ENCODE peak calls at places on chromosomes 13 and 19, in four cellular contexts. One of them, this sample, is unnamed.

GRCh38 chr13:49976314-49977258 is 20.3 kb upstream of the TRIM13 start:
- DNase-seq in K562: peak
- DNase-seq in GM12878: peak
- DNase-seq in GM23338: peak
- DNase-seq in this sample: peak

GRCh38 chr13:28573595-28574373 is 78.9 kb upstream of the FLT1 start:
- DNase-seq in K562: no peak
- DNase-seq in GM23338: no peak
- DNase-seq in GM12878: no peak
- DNase-seq in this sample: no peak

GRCh38 chr13:28854657-28855056 is 34.5 kb downstream of the MTUS2 start:
- DNase-seq in GM23338: peak
- DNase-seq in GM12878: no peak
- DNase-seq in K562: peak
- DNase-seq in this sample: peak

GRCh38 chr19:35959040-35959967 is 23.1 kb downstream of the LRFN3 start:
- DNase-seq in GM23338: peak
- DNase-seq in GM12878: no peak
- DNase-seq in K562: peak
- DNase-seq in this sample: peak

GRCh38 chr19:39599116-39599515 is 3.2 kb upstream of the LGALS13 start:
- DNase-seq in GM12878: no peak
- DNase-seq in GM23338: peak
- DNase-seq in K562: peak
- DNase-seq in this sample: peak

GRCh38 chr13:29156136-29156535 is 336.0 kb downstream of the MTUS2 start:
- DNase-seq in GM12878: no peak
- DNase-seq in K562: no peak
- DNase-seq in GM23338: no peak
- DNase-seq in this sample: no peak

GRCh38 chr19:38529610-38530009 is 88.1 kb downstream of the MAP4K1 start:
- DNase-seq in K562: no peak
- DNase-seq in GM23338: no peak
- DNase-seq in GM12878: no peak
- DNase-seq in this sample: no peak

GRCh38 chr19:20238025-20238623 is 71.1 kb downstream of the ZNF486 start:
- DNase-seq in GM23338: peak
- DNase-seq in K562: peak
- DNase-seq in GM12878: peak
- DNase-seq in this sample: peak

GRCh38 chr19:31943305-31943704 is 402.1 kb upstream of the ZNF507 start:
- DNase-seq in GM12878: no peak
- DNase-seq in GM23338: peak
- DNase-seq in K562: no peak
- DNase-seq in this sample: peak

GRCh38 chr19:39845621-39846175 is 481 bp downstream of the FBL start:
- DNase-seq in GM12878: no peak
- DNase-seq in K562: peak
- DNase-seq in GM23338: peak
- DNase-seq in this sample: no peak

GRCh38 chr19:45121827-45122345 is 28.9 kb downstream of the PPP1R37 start:
- DNase-seq in GM23338: no peak
- DNase-seq in GM12878: peak
- DNase-seq in K562: no peak
- DNase-seq in this sample: no peak

GRCh38 chr19:4709440-4710280 is 14.0 kb downstream of the DPP9 start:
- DNase-seq in GM12878: no peak
- DNase-seq in GM23338: no peak
- DNase-seq in K562: no peak
- DNase-seq in this sample: no peak

GRCh38 chr13:49584771-49585182 is 581 bp downstream of the RCBTB1 start:
- DNase-seq in GM23338: peak
- DNase-seq in GM12878: no peak
- DNase-seq in K562: peak
- DNase-seq in this sample: no peak

GRCh38 chr13:104024416-104025170 is 958.4 kb upstream of the SLC10A2 start:
- DNase-seq in K562: no peak
- DNase-seq in GM12878: no peak
- DNase-seq in GM23338: no peak
- DNase-seq in this sample: no peak

GRCh38 chr13:111929036-111929616 is 137.8 kb upstream of the SOX1 start:
- DNase-seq in K562: no peak
- DNase-seq in GM12878: no peak
- DNase-seq in GM23338: no peak
- DNase-seq in this sample: no peak

GRCh38 chr19:57888494-57889231 is at the start of gene ZNF814:
- DNase-seq in GM12878: peak
- DNase-seq in K562: peak
- DNase-seq in GM23338: peak
- DNase-seq in this sample: peak

GRCh38 chr13:39577203-39577602 is 25.8 kb downstream of the LHFPL6 start:
- DNase-seq in GM12878: no peak
- DNase-seq in GM23338: no peak
- DNase-seq in K562: no peak
- DNase-seq in this sample: no peak

GRCh38 chr19:17180997-17181702 is 34.0 kb upstream of the USE1 start:
- DNase-seq in GM23338: peak
- DNase-seq in K562: no peak
- DNase-seq in GM12878: no peak
- DNase-seq in this sample: peak

GRCh38 chr13:44894001-44894770 is 95.1 kb downstream of the NUFIP1 start:
- DNase-seq in GM23338: no peak
- DNase-seq in GM12878: no peak
- DNase-seq in K562: no peak
- DNase-seq in this sample: no peak

GRCh38 chr13:66835040-66835628 is 395.0 kb downstream of the PCDH9 start:
- DNase-seq in GM23338: no peak
- DNase-seq in GM12878: no peak
- DNase-seq in K562: peak
- DNase-seq in this sample: peak
- TF ChIP-seq CREB1 in GM23338: no peak
- TF ChIP-seq CREB1 in GM12878: no peak
- TF ChIP-seq CREB1 in K562: no peak
- TF ChIP-seq CREB1 in this sample: no peak

DNA sequence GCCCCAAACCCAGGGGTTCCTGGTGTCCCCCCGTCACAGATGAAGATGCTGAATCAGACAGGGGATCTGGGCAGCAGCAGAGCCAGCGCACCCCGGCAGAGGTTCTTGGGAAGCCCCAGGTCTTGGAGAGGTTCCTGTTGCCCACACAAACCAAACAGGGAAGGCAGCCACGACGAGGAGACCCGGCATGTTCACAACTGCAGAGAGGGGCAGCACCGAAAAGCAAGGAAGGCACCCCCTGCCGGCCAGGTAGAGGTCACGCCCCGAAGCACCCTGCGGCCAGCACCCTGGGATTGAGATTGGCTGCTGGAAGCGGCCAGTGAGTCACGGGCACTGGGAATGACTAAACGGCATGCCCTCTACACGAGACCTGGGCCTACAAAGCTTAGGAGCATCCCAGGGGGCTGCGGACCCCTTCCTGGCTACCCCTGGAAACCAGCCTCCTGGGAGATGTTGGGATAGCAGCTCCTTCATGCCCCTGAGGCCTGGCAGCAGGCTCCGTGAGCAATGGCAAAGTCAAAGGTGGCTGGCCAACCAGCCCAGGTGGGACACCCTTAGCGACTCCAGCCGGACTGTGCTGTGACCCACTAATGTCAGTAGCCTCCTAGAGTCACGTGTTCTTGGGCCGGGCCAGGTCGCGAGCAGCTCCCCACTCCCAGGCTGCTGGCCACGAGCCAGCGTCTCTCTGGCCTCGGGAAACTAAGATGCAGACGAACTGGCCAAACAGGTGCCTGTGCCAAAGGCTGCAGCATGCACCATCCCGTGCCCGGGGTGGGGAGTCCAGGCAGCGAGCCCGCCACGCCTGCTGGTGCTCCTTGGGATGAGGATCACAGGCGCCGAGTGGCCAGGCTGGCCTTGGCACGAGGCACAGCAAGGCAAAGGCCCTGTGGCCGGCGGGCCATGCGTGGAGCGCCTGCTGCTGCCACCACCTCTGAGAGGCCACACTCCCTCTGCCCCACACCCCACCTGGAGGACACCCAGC is 43.2 kb downstream of the MLLT1 start:
- DNase-seq in GM12878: no peak
- DNase-seq in K562: no peak
- DNase-seq in GM23338: peak
- DNase-seq in this sample: no peak
- TF ChIP-seq CREB1 in GM12878: no peak
- TF ChIP-seq CREB1 in K562: no peak
- TF ChIP-seq CREB1 in GM23338: no peak
- TF ChIP-seq CREB1 in this sample: no peak

DNA sequence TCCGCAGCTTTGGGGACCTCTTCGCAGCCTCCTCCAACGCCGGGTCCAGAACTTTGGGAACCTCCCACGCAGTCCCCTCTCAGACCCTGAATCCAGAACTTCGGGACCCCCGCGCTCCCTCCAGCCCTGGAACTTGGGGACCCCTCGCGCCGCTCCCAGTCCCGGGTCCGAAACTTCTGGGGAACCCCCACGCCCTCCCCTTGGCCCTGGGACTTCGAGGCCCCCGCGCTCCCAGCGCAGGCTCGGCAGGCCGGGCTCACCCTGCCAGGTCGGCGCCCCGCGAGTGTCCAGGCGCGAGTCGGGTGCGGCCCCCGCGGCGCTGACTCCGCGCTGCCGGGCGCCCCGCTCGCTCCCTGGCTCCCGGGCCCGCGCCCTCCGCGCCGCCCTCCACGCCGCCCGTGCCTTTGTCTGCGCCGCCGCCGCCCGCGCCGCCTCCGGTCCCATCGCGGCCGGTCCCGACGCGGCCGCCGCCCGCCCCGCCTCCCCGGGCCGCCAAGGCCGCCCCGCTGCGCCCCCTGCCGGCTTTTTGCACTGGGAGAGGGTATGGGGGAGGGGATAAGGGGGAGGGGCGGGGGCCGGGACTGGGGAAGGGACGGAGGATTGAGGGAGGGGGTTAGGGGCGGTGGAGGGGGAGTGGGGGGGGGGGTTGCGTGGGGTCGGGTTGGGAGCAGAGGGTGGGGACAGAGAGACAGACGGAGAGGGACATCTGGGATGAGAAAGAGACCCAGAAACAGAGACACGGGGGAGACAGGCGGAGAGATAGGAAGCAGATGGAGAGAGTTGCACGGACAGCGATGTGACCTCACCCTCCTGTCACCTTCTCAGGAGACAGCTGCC is at the start of gene HOMER3:
- DNase-seq in K562: peak
- DNase-seq in GM23338: peak
- DNase-seq in GM12878: no peak
- DNase-seq in this sample: peak
- TF ChIP-seq CREB1 in K562: no peak
- TF ChIP-seq CREB1 in GM23338: no peak
- TF ChIP-seq CREB1 in GM12878: no peak
- TF ChIP-seq CREB1 in this sample: no peak

GRCh38 chr13:113060557-113061270 is 44.9 kb upstream of the F7 start:
- DNase-seq in GM23338: no peak
- DNase-seq in GM12878: no peak
- DNase-seq in K562: no peak
- DNase-seq in this sample: no peak

GRCh38 chr13:113058129-113058987 is 47.2 kb upstream of the F7 start:
- DNase-seq in K562: no peak
- DNase-seq in GM23338: no peak
- DNase-seq in GM12878: no peak
- DNase-seq in this sample: no peak

GRCh38 chr13:113058988-113059850 is 46.4 kb upstream of the F7 start:
- DNase-seq in GM12878: no peak
- DNase-seq in GM23338: no peak
- DNase-seq in K562: no peak
- DNase-seq in this sample: no peak

GRCh38 chr13:113061271-113061625 is 44.3 kb upstream of the F7 start:
- DNase-seq in K562: no peak
- DNase-seq in GM12878: no peak
- DNase-seq in GM23338: no peak
- DNase-seq in this sample: no peak

GRCh38 chr13:113059891-113060290 is 45.7 kb upstream of the F7 start:
- DNase-seq in GM12878: no peak
- DNase-seq in GM23338: peak
- DNase-seq in K562: no peak
- DNase-seq in this sample: no peak
- TF ChIP-seq CREB1 in GM12878: no peak
- TF ChIP-seq CREB1 in GM23338: no peak
- TF ChIP-seq CREB1 in K562: no peak
- TF ChIP-seq CREB1 in this sample: no peak

GRCh38 chr13:97278395-97279078 is 56.4 kb downstream of the MBNL2 start:
- DNase-seq in GM23338: no peak
- DNase-seq in K562: no peak
- DNase-seq in GM12878: no peak
- DNase-seq in this sample: no peak
- TF ChIP-seq CREB1 in GM23338: no peak
- TF ChIP-seq CREB1 in K562: no peak
- TF ChIP-seq CREB1 in GM12878: no peak
- TF ChIP-seq CREB1 in this sample: no peak

This sample was measured in WTC11.